ENCODE peak calls at places on chromosomes 1 and 21, in five cellular contexts. One of them, this sample, is unnamed.

GRCh38 chr1:107865627-107866026 is 99.4 kb downstream of the VAV3 start:
- DNase-seq in renal cortical epithelial cell: no peak
- DNase-seq in M059J: no peak
- DNase-seq in EH: no peak
- DNase-seq in GM12892: no peak
- DNase-seq in this sample: no peak

GRCh38 chr1:227795732-227796131 is 19.7 kb upstream of the PRSS38 start:
- DNase-seq in renal cortical epithelial cell: no peak
- DNase-seq in M059J: no peak
- DNase-seq in EH: no peak
- DNase-seq in GM12892: no peak
- DNase-seq in this sample: no peak

GRCh38 chr1:114379987-114380386 is 131.0 kb downstream of the TRIM33 start:
- DNase-seq in renal cortical epithelial cell: no peak
- DNase-seq in M059J: no peak
- DNase-seq in EH: no peak
- DNase-seq in GM12892: no peak
- DNase-seq in this sample: no peak

GRCh38 chr1:235108876-235109275 is 19.8 kb downstream of the TOMM20 start:
- DNase-seq in renal cortical epithelial cell: no peak
- DNase-seq in M059J: no peak
- DNase-seq in EH: no peak
- DNase-seq in GM12892: no peak
- DNase-seq in this sample: no peak

GRCh38 chr21:38306833-38307232 is 50.0 kb downstream of the KCNJ15 start:
- DNase-seq in renal cortical epithelial cell: peak; percentile 92
- DNase-seq in M059J: peak; percentile 83
- DNase-seq in EH: peak; percentile 97
- DNase-seq in GM12892: no peak
- DNase-seq in this sample: peak; percentile 98

GRCh38 chr1:183279835-183280234 is 93.8 kb downstream of the LAMC2 start:
- DNase-seq in renal cortical epithelial cell: peak; percentile 49
- DNase-seq in M059J: peak; percentile 98
- DNase-seq in EH: peak; percentile 96
- DNase-seq in GM12892: no peak
- DNase-seq in this sample: peak; percentile 93

GRCh38 chr1:203551550-203551949 is 57.6 kb downstream of the OPTC start:
- DNase-seq in renal cortical epithelial cell: peak; percentile 29
- DNase-seq in M059J: peak; percentile 83
- DNase-seq in EH: peak; percentile 37
- DNase-seq in GM12892: no peak
- DNase-seq in this sample: no peak

GRCh38 chr1:164716992-164717703 is 158.2 kb downstream of the PBX1 start:
- DNase-seq in renal cortical epithelial cell: no peak
- DNase-seq in M059J: peak; percentile 91
- DNase-seq in EH: peak; percentile 86
- DNase-seq in GM12892: no peak
- DNase-seq in this sample: peak; percentile 17

GRCh38 chr21:42191978-42192595 is 26.9 kb upstream of the ABCG1 start:
- DNase-seq in renal cortical epithelial cell: no peak
- DNase-seq in M059J: peak; percentile 19
- DNase-seq in EH: no peak
- DNase-seq in GM12892: no peak
- DNase-seq in this sample: no peak

GRCh38 chr1:13899856-13900255 is 199.9 kb downstream of the PRDM2 start:
- DNase-seq in renal cortical epithelial cell: no peak
- DNase-seq in M059J: peak; percentile 54
- DNase-seq in EH: no peak
- DNase-seq in GM12892: no peak
- DNase-seq in this sample: no peak

GRCh38 chr21:35102488-35103407 is 53.6 kb upstream of the RUNX1 start:
- DNase-seq in renal cortical epithelial cell: no peak
- DNase-seq in M059J: no peak
- DNase-seq in EH: no peak
- DNase-seq in GM12892: peak; percentile 15
- DNase-seq in this sample: peak; percentile 75

GRCh38 chr1:17844146-17844826 is 89.2 kb downstream of the ACTL8 start:
- DNase-seq in renal cortical epithelial cell: no peak
- DNase-seq in M059J: no peak
- DNase-seq in EH: no peak
- DNase-seq in GM12892: no peak
- DNase-seq in this sample: no peak

GRCh38 chr1:19811206-19811851 is 3.8 kb downstream of the RNF186 start:
- DNase-seq in renal cortical epithelial cell: peak; percentile 27
- DNase-seq in M059J: peak; percentile 53
- DNase-seq in EH: peak; percentile 67
- DNase-seq in GM12892: peak; percentile 53
- DNase-seq in this sample: peak; percentile 44

GRCh38 chr1:216054593-216054992 is 368.7 kb downstream of the USH2A start:
- DNase-seq in renal cortical epithelial cell: no peak
- DNase-seq in M059J: no peak
- DNase-seq in EH: no peak
- DNase-seq in GM12892: no peak
- DNase-seq in this sample: no peak

GRCh38 chr21:42651515-42652401 is 1.7 kb upstream of the PDE9A start:
- DNase-seq in renal cortical epithelial cell: peak; percentile 45
- DNase-seq in M059J: no peak
- DNase-seq in EH: no peak
- DNase-seq in GM12892: no peak
- DNase-seq in this sample: no peak

GRCh38 chr1:234731371-234732085 is 121.5 kb upstream of the IRF2BP2 start:
- DNase-seq in renal cortical epithelial cell: peak; percentile 95
- DNase-seq in M059J: peak; percentile 93
- DNase-seq in EH: peak; percentile 93
- DNase-seq in GM12892: peak; percentile 52
- DNase-seq in this sample: peak; percentile 80

GRCh38 chr1:219331424-219331823 is 157.7 kb downstream of the LYPLAL1 start:
- DNase-seq in renal cortical epithelial cell: no peak
- DNase-seq in M059J: no peak
- DNase-seq in EH: no peak
- DNase-seq in GM12892: no peak
- DNase-seq in this sample: no peak

GRCh38 chr1:109482796-109483638 is 688 bp upstream of the ATXN7L2 start:
- DNase-seq in renal cortical epithelial cell: no peak
- DNase-seq in M059J: no peak
- DNase-seq in EH: no peak
- DNase-seq in GM12892: no peak
- DNase-seq in this sample: no peak

GRCh38 chr1:161017756-161018630 is 3.0 kb downstream of the F11R start:
- DNase-seq in renal cortical epithelial cell: no peak
- DNase-seq in M059J: no peak
- DNase-seq in EH: no peak
- DNase-seq in GM12892: no peak
- DNase-seq in this sample: no peak

GRCh38 chr1:40861227-40862003 is 748 bp downstream of the CITED4 start:
- DNase-seq in renal cortical epithelial cell: no peak
- DNase-seq in M059J: no peak
- DNase-seq in EH: peak; percentile 62
- DNase-seq in GM12892: no peak
- DNase-seq in this sample: peak; percentile 60

GRCh38 chr1:22830747-22831340 is 120.2 kb downstream of the EPHB2 start:
- DNase-seq in renal cortical epithelial cell: no peak
- DNase-seq in M059J: no peak
- DNase-seq in EH: no peak
- DNase-seq in GM12892: no peak
- DNase-seq in this sample: no peak

GRCh38 chr21:44949161-44950015 is 9.6 kb downstream of the SLX9 start:
- DNase-seq in renal cortical epithelial cell: peak; percentile 44
- DNase-seq in M059J: peak; percentile 72
- DNase-seq in EH: peak; percentile 74
- DNase-seq in GM12892: peak; percentile 93
- DNase-seq in this sample: peak; percentile 72

GRCh38 chr1:30988045-30988444 is 77.5 kb downstream of the PUM1 start:
- DNase-seq in renal cortical epithelial cell: peak; percentile 38
- DNase-seq in M059J: peak; percentile 18
- DNase-seq in EH: peak; percentile 45
- DNase-seq in GM12892: no peak
- DNase-seq in this sample: peak; percentile 40

GRCh38 chr21:45353200-45353599 is 51.8 kb upstream of the COL18A1 start:
- DNase-seq in renal cortical epithelial cell: no peak
- DNase-seq in M059J: no peak
- DNase-seq in EH: no peak
- DNase-seq in GM12892: no peak
- DNase-seq in this sample: peak; percentile 51

This sample was measured in mesenchymal stem cell.